ENCODE peak calls at places on chromosomes 12 and 14, in four cellular contexts. One of them, this sample, is unnamed.
A peak's percentile ranks its signal among the peaks of the same experiment; 100 is the strongest.

GRCh38 chr12:13982010-13982409 is 608 bp upstream of the GRIN2B start:
- DNase-seq in fibroblast of lung: no peak
- DNase-seq in GM23248: peak; percentile 2
- DNase-seq in adrenal gland: no peak
- DNase-seq in this sample: peak; percentile 71

GRCh38 chr12:128940090-128940888 is 87.0 kb downstream of the GLT1D1 start:
- DNase-seq in fibroblast of lung: no peak
- DNase-seq in GM23248: no peak
- DNase-seq in adrenal gland: no peak
- DNase-seq in this sample: no peak

GRCh38 chr12:120429368-120429767 is 8.5 kb upstream of the COX6A1 start:
- DNase-seq in fibroblast of lung: no peak
- DNase-seq in GM23248: no peak
- DNase-seq in adrenal gland: no peak
- DNase-seq in this sample: no peak

GRCh38 chr14:64604854-64605253 is 55.1 kb downstream of the PPP1R36 start:
- DNase-seq in fibroblast of lung: peak; percentile 53
- DNase-seq in GM23248: no peak
- DNase-seq in adrenal gland: no peak
- DNase-seq in this sample: no peak

GRCh38 chr12:30980886-30981662 is 54.5 kb downstream of the TSPAN11 start:
- DNase-seq in fibroblast of lung: no peak
- DNase-seq in GM23248: no peak
- DNase-seq in adrenal gland: no peak
- DNase-seq in this sample: no peak

GRCh38 chr12:6708968-6709394 is 8.4 kb upstream of the PIANP start:
- DNase-seq in fibroblast of lung: no peak
- DNase-seq in GM23248: no peak
- DNase-seq in adrenal gland: no peak
- DNase-seq in this sample: peak; percentile 51

GRCh38 chr12:49662998-49663843 is 39.9 kb downstream of the PRPF40B start:
- DNase-seq in fibroblast of lung: peak; percentile 80
- DNase-seq in GM23248: peak; percentile 84
- DNase-seq in adrenal gland: peak; percentile 71
- DNase-seq in this sample: peak; percentile 89

GRCh38 chr14:87643005-87643404 is 350.0 kb downstream of the GALC start:
- DNase-seq in fibroblast of lung: peak; percentile 24
- DNase-seq in GM23248: peak; percentile 10
- DNase-seq in adrenal gland: peak; percentile 26
- DNase-seq in this sample: no peak

GRCh38 chr12:120257041-120257821 is 8.3 kb downstream of the PXN start:
- DNase-seq in fibroblast of lung: peak; percentile 95
- DNase-seq in GM23248: peak; percentile 97
- DNase-seq in adrenal gland: peak; percentile 73
- DNase-seq in this sample: no peak

GRCh38 chr14:37697489-37698121 is 102.2 kb downstream of the TTC6 start:
- DNase-seq in fibroblast of lung: peak; percentile 90
- DNase-seq in GM23248: peak; percentile 67
- DNase-seq in adrenal gland: no peak
- DNase-seq in this sample: no peak

GRCh38 chr14:30915596-30915995 is 41.2 kb downstream of the COCH start:
- DNase-seq in fibroblast of lung: no peak
- DNase-seq in GM23248: peak; percentile 3
- DNase-seq in adrenal gland: no peak
- DNase-seq in this sample: no peak

GRCh38 chr12:110227138-110227537 is 53.9 kb upstream of the ATP2A2 start:
- DNase-seq in fibroblast of lung: no peak
- DNase-seq in GM23248: no peak
- DNase-seq in adrenal gland: no peak
- DNase-seq in this sample: no peak

GRCh38 chr12:110222433-110222832 is 58.6 kb upstream of the ATP2A2 start:
- DNase-seq in fibroblast of lung: no peak
- DNase-seq in GM23248: no peak
- DNase-seq in adrenal gland: no peak
- DNase-seq in this sample: no peak

GRCh38 chr12:110222027-110222426 is 59.0 kb upstream of the ATP2A2 start:
- DNase-seq in fibroblast of lung: no peak
- DNase-seq in GM23248: peak; percentile 3
- DNase-seq in adrenal gland: no peak
- DNase-seq in this sample: no peak

GRCh38 chr12:110223777-110224378 is 57.2 kb upstream of the ATP2A2 start:
- DNase-seq in fibroblast of lung: peak; percentile 83
- DNase-seq in GM23248: peak; percentile 78
- DNase-seq in adrenal gland: no peak
- DNase-seq in this sample: no peak

DNA sequence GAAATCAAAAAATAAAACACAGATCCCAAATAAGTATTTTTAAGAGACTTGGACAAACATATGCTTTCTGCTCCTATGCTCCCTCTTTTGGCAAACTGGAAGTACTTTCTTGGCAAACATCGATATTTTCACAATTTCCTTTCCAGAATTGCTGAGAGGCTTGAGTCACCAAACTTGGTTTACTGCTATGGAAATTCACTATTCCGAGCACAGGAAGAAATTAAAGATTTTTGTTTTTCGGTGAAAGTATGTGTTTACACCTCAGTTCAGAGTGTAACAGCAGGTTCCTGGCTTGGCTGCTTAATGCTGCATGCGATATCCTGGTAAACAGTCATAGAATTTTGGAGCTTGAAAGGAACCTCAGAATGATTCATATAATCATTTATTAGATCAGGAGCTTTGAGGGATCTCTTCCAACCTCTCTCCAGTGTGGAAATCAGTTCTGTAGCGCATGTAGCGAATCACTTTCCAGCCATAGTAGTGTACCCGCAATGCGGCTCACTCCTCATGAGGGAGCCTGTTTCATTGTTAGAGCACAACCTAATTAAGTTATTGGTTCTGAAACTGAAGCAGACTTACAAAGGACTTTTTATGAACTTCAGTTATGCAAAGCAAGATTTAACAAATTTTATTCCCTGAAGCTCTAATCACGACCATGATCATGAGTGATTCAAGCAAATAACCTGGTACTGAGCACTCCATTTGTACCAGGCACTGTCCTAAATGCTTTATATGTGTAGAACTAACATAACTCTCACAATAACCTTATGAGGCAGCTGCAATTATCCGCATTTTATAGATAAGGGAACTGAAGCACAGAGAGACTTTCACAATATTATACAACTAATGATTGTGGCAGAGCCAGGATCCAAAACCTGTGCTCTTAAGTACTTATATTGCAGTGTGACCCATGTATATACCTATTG is 56.4 kb upstream of the ATP2A2 start:
- DNase-seq in fibroblast of lung: peak; percentile 83
- DNase-seq in GM23248: peak; percentile 92
- DNase-seq in adrenal gland: peak; percentile 48
- DNase-seq in this sample: no peak
- H3K27me3 ChIP-seq in fibroblast of lung: no peaks in the 10 kb centered on the region
- H3K27me3 ChIP-seq in GM23248: no peaks in the 10 kb centered on the region
- H3K27me3 ChIP-seq in adrenal gland: no peaks in the 10 kb centered on the region
- H3K27me3 ChIP-seq in this sample: no peaks in the 10 kb centered on the region

GRCh38 chr12:96327889-96328288 is 72.3 kb downstream of the CDK17 start:
- DNase-seq in fibroblast of lung: no peak
- DNase-seq in GM23248: no peak
- DNase-seq in adrenal gland: no peak
- DNase-seq in this sample: no peak

GRCh38 chr12:96326628-96327227 is 73.5 kb downstream of the CDK17 start:
- DNase-seq in fibroblast of lung: no peak
- DNase-seq in GM23248: no peak
- DNase-seq in adrenal gland: no peak
- DNase-seq in this sample: no peak

GRCh38 chr12:96329545-96329944 is 70.7 kb downstream of the CDK17 start:
- DNase-seq in fibroblast of lung: no peak
- DNase-seq in GM23248: no peak
- DNase-seq in adrenal gland: no peak
- DNase-seq in this sample: no peak

GRCh38 chr12:96329018-96329417 is 71.2 kb downstream of the CDK17 start:
- DNase-seq in fibroblast of lung: no peak
- DNase-seq in GM23248: no peak
- DNase-seq in adrenal gland: no peak
- DNase-seq in this sample: no peak

GRCh38 chr12:96327346-96327745 is 72.9 kb downstream of the CDK17 start:
- DNase-seq in fibroblast of lung: no peak
- DNase-seq in GM23248: no peak
- DNase-seq in adrenal gland: no peak
- DNase-seq in this sample: no peak
- H3K4me3 ChIP-seq in fibroblast of lung: no peak overlapping the region
- H3K4me3 ChIP-seq in GM23248: no peak overlapping the region
- H3K4me3 ChIP-seq in adrenal gland: no peak overlapping the region
- H3K4me3 ChIP-seq in this sample: no peak overlapping the region

GRCh38 chr14:22836301-22837058 is at the start of gene MMP14:
- DNase-seq in fibroblast of lung: peak; percentile 88
- DNase-seq in GM23248: peak; percentile 94
- DNase-seq in adrenal gland: peak; percentile 72
- DNase-seq in this sample: peak; percentile 93
- H3K27ac ChIP-seq in fibroblast of lung: peak within 1 kb of the TSS; percentile 85
- H3K27ac ChIP-seq in GM23248: peak within 1 kb of the TSS; percentile 94
- H3K27ac ChIP-seq in adrenal gland: peak within 1 kb of the TSS; percentile 63
- H3K27ac ChIP-seq in this sample: peak within 1 kb of the TSS; percentile 83

GRCh38 chr12:114702462-114702861 is 18.5 kb upstream of the TBX3 start:
- DNase-seq in fibroblast of lung: no peak
- DNase-seq in GM23248: no peak
- DNase-seq in adrenal gland: no peak
- DNase-seq in this sample: no peak

GRCh38 chr12:114701553-114701952 is 17.6 kb upstream of the TBX3 start:
- DNase-seq in fibroblast of lung: no peak
- DNase-seq in GM23248: no peak
- DNase-seq in adrenal gland: no peak
- DNase-seq in this sample: no peak

GRCh38 chr12:114700392-114701103 is 16.6 kb upstream of the TBX3 start:
- DNase-seq in fibroblast of lung: no peak
- DNase-seq in GM23248: no peak
- DNase-seq in adrenal gland: no peak
- DNase-seq in this sample: no peak

GRCh38 chr12:114701104-114701414 is 17.1 kb upstream of the TBX3 start:
- DNase-seq in fibroblast of lung: no peak
- DNase-seq in GM23248: peak; percentile 16
- DNase-seq in adrenal gland: no peak
- DNase-seq in this sample: no peak

GRCh38 chr12:114703060-114703493 is 19.1 kb upstream of the TBX3 start:
- DNase-seq in fibroblast of lung: no peak
- DNase-seq in GM23248: no peak
- DNase-seq in adrenal gland: no peak
- DNase-seq in this sample: no peak
- H3K27me3 ChIP-seq in fibroblast of lung: peaks cover 5% of the 10 kb centered on the region
- H3K27me3 ChIP-seq in GM23248: peaks cover 7% of the 10 kb centered on the region
- H3K27me3 ChIP-seq in adrenal gland: peaks cover 7% of the 10 kb centered on the region
- H3K27me3 ChIP-seq in this sample: no peaks in the 10 kb centered on the region

GRCh38 chr12:56474389-56474788 is 6.0 kb downstream of the SPRYD4 start:
- DNase-seq in fibroblast of lung: no peak
- DNase-seq in GM23248: no peak
- DNase-seq in adrenal gland: no peak
- DNase-seq in this sample: no peak
- H3K4me3 ChIP-seq in fibroblast of lung: no peak overlapping the region
- H3K4me3 ChIP-seq in GM23248: no peak overlapping the region
- H3K4me3 ChIP-seq in adrenal gland: no peak overlapping the region
- H3K4me3 ChIP-seq in this sample: no peak overlapping the region

This sample was measured in aorta.